ENCODE peak calls at places on chromosome 2, in four cellular contexts. S is prostate gland, C is SJSA1, K is thoracic aorta. Y is an unnamed sample.

GRCh38 chr2:132374551-132374950 is 42.1 kb upstream of the GPR39 start:
- DNase-seq in K (no peak), S (no peak), C (peak; percentile 2), Y (no peak)

GRCh38 chr2:112004246-112004645 is 50.8 kb upstream of the TMEM87B start:
- DNase-seq in K (no peak), C (no peak), S (peak; percentile 28), Y (peak; percentile 4)

GRCh38 chr2:182715121-182715895 is 749 bp upstream of the DNAJC10 start:
- DNase-seq in S (no peak), K (no peak), C (no peak), Y (no peak)

GRCh38 chr2:108988076-108988795 is 784 bp downstream of the EDAR start:
- DNase-seq in S (no peak), C (no peak), K (no peak), Y (no peak)

GRCh38 chr2:38572167-38572566 is 30.6 kb downstream of the HNRNPLL start:
- DNase-seq in C (no peak), K (peak; percentile 26), S (no peak), Y (no peak)

GRCh38 chr2:223950448-223951347 is 5.6 kb upstream of the WDFY1 start:
- DNase-seq in C (no peak), K (no peak), S (peak; percentile 29), Y (no peak)

GRCh38 chr2:31580321-31581117 is at the start of gene SRD5A2:
- DNase-seq in K (no peak), C (no peak), S (no peak), Y (no peak)

GRCh38 chr2:226832076-226832475 is 3.8 kb upstream of the RHBDD1 start:
- DNase-seq in S (no peak), C (no peak), K (no peak), Y (no peak)

GRCh38 chr2:100446696-100447095 is 23.6 kb upstream of the NMS start:
- DNase-seq in K (no peak), C (no peak), S (no peak), Y (no peak)

GRCh38 chr2:105741216-105741615 is 3.5 kb upstream of the NCK2 start:
- DNase-seq in C (no peak), S (no peak), K (no peak), Y (no peak)

GRCh38 chr2:240672701-240673190 is 9.9 kb downstream of the AQP12B start:
- DNase-seq in C (no peak), K (no peak), S (no peak), Y (no peak)

GRCh38 chr2:37287966-37288365 is 36.7 kb downstream of the PRKD3 start:
- DNase-seq in K (no peak), C (no peak), S (no peak), Y (no peak)

GRCh38 chr2:236852100-236852976 is 233.4 kb upstream of the COPS8 start:
- DNase-seq in K (no peak), S (no peak), C (no peak), Y (no peak)

GRCh38 chr2:44120428-44120827 is 48.2 kb upstream of the PPM1B start:
- DNase-seq in S (no peak), C (peak; percentile 19), K (no peak), Y (no peak)

GRCh38 chr2:133414486-133415209 is 153.6 kb downstream of the NCKAP5 start:
- DNase-seq in C (no peak), S (no peak), K (no peak), Y (no peak)

GRCh38 chr2:238831177-238831576 is 16.7 kb upstream of the TWIST2 start:
- DNase-seq in C (no peak), S (no peak), K (no peak), Y (no peak)

GRCh38 chr2:33229646-33230045 is 246.8 kb upstream of the RASGRP3 start:
- DNase-seq in S (no peak), C (no peak), K (no peak), Y (no peak)

GRCh38 chr2:232522855-232523681 is 2.9 kb downstream of the PRSS56 start:
- DNase-seq in K (no peak), S (no peak), C (no peak), Y (no peak)

GRCh38 chr2:113117594-113118262 is 9.7 kb upstream of the IL1RN start:
- DNase-seq in K (no peak), S (peak; percentile 93), C (no peak), Y (peak; percentile 7)

GRCh38 chr2:159637237-159637636 is 20.9 kb upstream of the BAZ2B start:
- DNase-seq in K (no peak), C (no peak), S (no peak), Y (no peak)

GRCh38 chr2:241566468-241566867 is 7.9 kb downstream of the BOK start:
- DNase-seq in K (no peak), S (no peak), C (no peak), Y (no peak)

GRCh38 chr2:151729416-151729811 is 4.9 kb downstream of the NEB start:
- DNase-seq in S (no peak), C (no peak), K (no peak), Y (no peak)

GRCh38 chr2:239983004-239983778 is 42.0 kb downstream of the NDUFA10 start:
- DNase-seq in S (no peak), C (no peak), K (no peak), Y (no peak)

GRCh38 chr2:9631484-9631819 is 655 bp upstream of the YWHAQ start:
- DNase-seq in S (no peak), C (no peak), K (no peak), Y (no peak)

GRCh38 chr2:74584088-74584645 is 29.6 kb downstream of the DOK1 start:
- DNase-seq in S (no peak), K (no peak), C (no peak), Y (no peak)

GRCh38 chr2:99545066-99545465 is 55.2 kb upstream of the REV1 start:
- DNase-seq in C (no peak), K (no peak), S (no peak), Y (no peak)

GRCh38 chr2:203470371-203470770 is 64.7 kb downstream of the RAPH1 start:
- DNase-seq in S (peak; percentile 11), K (no peak), C (no peak), Y (no peak)

GRCh38 chr2:101516833-101517690 is 42.1 kb upstream of the RFX8 start:
- DNase-seq in S (no peak), K (no peak), C (peak; percentile 78), Y (no peak)

GRCh38 chr2:120820263-120820884 is 84.7 kb downstream of the GLI2 start:
- DNase-seq in C (peak; percentile 83), K (no peak), S (no peak), Y (no peak)

GRCh38 chr2:44730583-44730982 is 210.9 kb upstream of the SIX3 start:
- DNase-seq in C (no peak), S (no peak), K (no peak), Y (no peak)

GRCh38 chr2:159506764-159507406 is 109.5 kb downstream of the BAZ2B start:
- DNase-seq in C (no peak), S (no peak), K (no peak), Y (no peak)

GRCh38 chr2:84851876-84852275 is 29.0 kb downstream of the TRABD2A start:
- DNase-seq in K (no peak), C (no peak), S (no peak), Y (no peak)

GRCh38 chr2:231161252-231162035 is 36.6 kb upstream of the HTR2B start:
- DNase-seq in K (no peak), S (no peak), C (no peak), Y (no peak)

GRCh38 chr2:238099709-238100048 is 461 bp upstream of the ESPNL start:
- DNase-seq in C (no peak), K (no peak), S (no peak), Y (no peak)

GRCh38 chr2:72625359-72625758 is 200.5 kb downstream of the EXOC6B start:
- DNase-seq in C (no peak), K (no peak), S (no peak), Y (no peak)

GRCh38 chr2:189549440-189549832 is 31.1 kb downstream of the SLC40A1 start:
- DNase-seq in S (no peak), C (no peak), K (peak; percentile 22), Y (no peak)

GRCh38 chr2:71474744-71475421 is 21.5 kb downstream of the DYSF start:
- DNase-seq in C (no peak), K (no peak), S (no peak), Y (no peak)

GRCh38 chr2:81007104-81007503 is 702.6 kb upstream of the LRRTM1 start:
- DNase-seq in C (no peak), S (no peak), K (no peak), Y (no peak)

GRCh38 chr2:131056204-131056975 is 36.9 kb downstream of the FAM168B start:
- DNase-seq in C (peak; percentile 25), K (no peak), S (no peak), Y (no peak)

GRCh38 chr2:131054488-131054887 is 38.8 kb downstream of the FAM168B start:
- DNase-seq in C (peak; percentile 78), S (no peak), K (no peak), Y (no peak)

GRCh38 chr2:131052741-131053263 is 40.5 kb downstream of the FAM168B start:
- DNase-seq in C (no peak), K (no peak), S (no peak), Y (no peak)

GRCh38 chr2:131058214-131058613 is 35.0 kb downstream of the FAM168B start:
- DNase-seq in K (no peak), C (no peak), S (no peak), Y (no peak)

GRCh38 chr2:131055169-131056065 is 37.8 kb downstream of the FAM168B start:
- DNase-seq in C (peak; percentile 82), K (no peak), S (no peak), Y (no peak)
- H3K27ac ChIP-seq in C (peak overlapping the region; percentile 80), K (no peak overlapping the region), S (no peak overlapping the region), Y (no peak overlapping the region)

GRCh38 chr2:19035238-19035637 is 323.2 kb downstream of the OSR1 start:
- DNase-seq in K (no peak), S (no peak), C (no peak), Y (no peak)
- H3K27ac ChIP-seq in K (no peak overlapping the region), S (no peak overlapping the region), C (no peak overlapping the region), Y (peak overlapping the region; percentile 47)

DNA sequence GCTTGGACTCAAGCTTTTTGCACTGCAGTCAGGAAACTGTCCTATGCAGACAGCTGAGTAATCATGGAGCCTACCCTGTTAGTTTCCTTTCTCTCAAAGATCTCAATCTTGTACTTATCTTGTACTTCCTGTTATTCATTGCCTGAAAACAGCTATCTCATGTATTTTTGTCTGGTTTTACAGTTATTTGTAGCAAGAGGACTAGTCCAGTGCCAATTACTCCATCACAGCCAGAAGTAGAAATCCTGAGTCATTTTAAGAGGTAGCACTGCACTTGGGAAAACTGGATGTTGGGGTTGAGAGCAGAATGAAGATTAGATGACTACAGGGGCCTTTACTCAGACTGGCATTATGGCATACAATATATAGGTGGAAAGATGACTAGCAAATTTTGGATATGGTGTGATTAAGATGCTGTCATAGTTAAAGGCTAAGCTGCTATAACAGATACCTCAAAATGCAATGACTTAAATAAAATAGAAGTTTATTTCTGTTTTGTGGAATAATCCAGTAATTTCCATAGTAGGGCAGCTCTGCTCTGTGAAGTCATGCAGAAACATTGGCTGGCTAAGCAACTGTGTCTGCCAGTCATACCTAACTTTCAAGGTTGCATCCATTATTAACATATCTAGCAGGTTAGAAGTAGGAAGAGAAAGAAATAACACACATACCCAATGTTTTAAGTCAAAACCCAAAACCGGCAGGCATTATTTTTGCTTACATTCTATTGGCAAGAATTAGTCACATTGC is 21.1 kb upstream of the CHMP3 start:
- DNase-seq in C (no peak), K (no peak), S (no peak), Y (no peak)
- H3K27ac ChIP-seq in C (no peak overlapping the region), K (peak overlapping the region; percentile 33), S (no peak overlapping the region), Y (no peak overlapping the region)

DNA sequence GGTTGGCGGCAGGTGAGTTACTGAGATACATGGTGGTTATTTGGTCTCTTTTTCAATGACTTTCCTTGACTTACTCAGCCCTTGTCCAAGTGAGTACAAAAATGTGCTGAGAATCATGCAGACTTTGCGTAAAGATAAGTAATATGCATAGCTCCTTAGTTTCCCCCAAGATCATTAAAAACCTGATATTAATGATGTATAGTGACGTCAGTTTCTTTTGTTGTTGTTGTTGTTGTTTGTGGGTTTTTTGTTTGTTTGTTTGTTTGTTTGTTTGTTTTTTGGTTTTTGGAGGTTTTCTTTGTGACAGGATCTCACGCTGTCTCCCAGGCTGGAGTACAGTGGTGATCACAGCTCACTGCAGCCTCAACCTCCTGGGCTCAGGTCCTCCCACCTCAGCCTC is 14.9 kb upstream of the FTCDNL1 start:
- DNase-seq in C (no peak), S (no peak), K (no peak), Y (no peak)
- H3K27ac ChIP-seq in C (no peak overlapping the region), S (no peak overlapping the region), K (no peak overlapping the region), Y (no peak overlapping the region)